ENCODE peak calls at places on chromosomes 4 and X, in four cellular contexts. O is OCI-LY7, I is A673, H is cardiac muscle cell. B is an unnamed sample.

GRCh38 chr4:38576767-38577166 is 87.2 kb upstream of the KLF3 start:
- DNase-seq in H (no peak), I (no peak), O (no peak), B (no peak)

GRCh38 chrX:11540532-11541377 is 125.0 kb downstream of the ARHGAP6 start:
- DNase-seq in H (peak), O (no peak), I (no peak), B (peak)

GRCh38 chrX:151899622-151900021 is 13.1 kb upstream of the MAGEA4 start:
- DNase-seq in H (peak), I (no peak), O (no peak), B (no peak)

GRCh38 chr4:155079866-155080265 is 128.6 kb upstream of the NPY2R start:
- DNase-seq in I (no peak), O (no peak), H (peak), B (no peak)

GRCh38 chr4:142016031-142016430 is 379.6 kb downstream of the IL15 start:
- DNase-seq in I (no peak), H (no peak), O (no peak), B (no peak)

GRCh38 chr4:4462970-4463369 is 76.1 kb downstream of the NSG1 start:
- DNase-seq in I (no peak), O (no peak), H (no peak), B (no peak)

GRCh38 chr4:96164814-96165351 is 325.0 kb downstream of the PDHA2 start:
- DNase-seq in H (peak), I (no peak), O (no peak), B (no peak)

GRCh38 chr4:22532117-22532516 is 16.3 kb upstream of the ADGRA3 start:
- DNase-seq in O (no peak), H (no peak), I (no peak), B (no peak)

GRCh38 chr4:11367371-11367770 is 61.3 kb downstream of the HS3ST1 start:
- DNase-seq in I (no peak), H (peak), O (no peak), B (no peak)

GRCh38 chrX:102712967-102713677 is 874 bp downstream of the GPRASP2 start:
- DNase-seq in H (peak), O (no peak), I (peak), B (no peak)

GRCh38 chrX:136768469-136769084 is 12.2 kb downstream of the ARHGEF6 start:
- DNase-seq in I (peak), H (peak), O (peak), B (peak)

GRCh38 chrX:48938721-48939416 is 18.5 kb downstream of the OTUD5 start:
- DNase-seq in H (no peak), I (no peak), O (peak), B (no peak)

GRCh38 chr4:144787365-144788263 is 141.7 kb downstream of the HHIP start:
- DNase-seq in I (peak), O (peak), H (peak), B (peak)
- TF ChIP-seq CTCF in I (peak), O (peak), H (peak), B (peak)

DNA sequence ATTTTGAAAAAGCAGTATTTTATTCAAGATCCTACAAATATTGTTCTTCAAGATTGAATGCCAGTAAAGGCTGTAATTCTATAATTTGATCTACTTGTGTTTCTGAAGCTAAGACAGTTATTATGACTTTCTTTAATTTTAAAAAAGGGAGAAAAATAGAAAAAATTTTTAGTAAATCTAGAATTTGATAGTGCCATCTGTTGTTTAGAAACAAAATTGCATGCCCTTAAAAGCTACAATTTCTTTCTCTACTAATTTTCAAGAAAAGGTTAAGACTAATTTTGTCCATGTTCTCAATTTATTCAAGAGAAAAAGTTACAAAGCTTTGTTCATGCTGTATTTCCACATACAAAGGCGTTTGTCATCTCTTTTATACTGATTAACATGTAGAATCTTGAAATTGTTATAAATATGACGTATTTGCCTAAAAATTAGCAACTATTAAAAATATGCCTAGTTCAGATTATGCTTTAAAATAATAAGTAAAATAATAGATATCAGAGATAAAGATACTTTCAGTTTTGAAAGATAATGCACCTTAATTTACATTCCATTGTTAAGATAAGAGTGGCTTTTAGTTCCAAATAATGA is 25.6 kb upstream of the MMRN1 start:
- DNase-seq in I (no peak), O (no peak), H (peak), B (no peak)
- TF ChIP-seq CTCF in I (peak), O (peak), H (peak), B (no peak)

GRCh38 chr4:14592950-14593349 is 409.3 kb upstream of the CPEB2 start:
- DNase-seq in I (no peak), H (no peak), O (no peak), B (no peak)

GRCh38 chr4:14596437-14596836 is 405.8 kb upstream of the CPEB2 start:
- DNase-seq in H (no peak), I (no peak), O (no peak), B (no peak)

DNA sequence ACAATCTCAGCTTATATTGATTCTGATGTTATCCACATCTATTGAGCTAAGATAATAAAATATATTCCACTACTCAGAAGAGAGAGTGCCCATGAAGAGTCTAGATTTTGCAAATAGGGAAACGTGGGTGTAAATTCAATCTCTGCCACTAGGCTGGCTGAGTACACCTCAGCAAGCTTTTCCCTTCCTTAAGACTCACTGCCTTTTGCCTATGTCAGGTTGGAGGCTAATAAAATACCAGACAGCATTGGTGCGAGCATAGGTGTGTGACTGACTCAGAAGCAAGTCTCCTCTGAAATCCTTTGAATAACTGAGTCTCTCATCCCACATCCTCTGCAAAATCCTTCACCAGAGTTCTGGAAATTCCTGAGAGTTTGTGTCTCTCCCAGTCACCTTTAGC is 405.4 kb upstream of the CPEB2 start:
- DNase-seq in O (no peak), H (no peak), I (no peak), B (no peak)
- TF ChIP-seq CTCF in O (no peak), H (no peak), I (peak), B (peak)

GRCh38 chr4:7037425-7037824 is 5.7 kb upstream of the TADA2B start:
- DNase-seq in I (no peak), H (no peak), O (no peak), B (no peak)
- TF ChIP-seq CTCF in I (peak), H (no peak), O (peak), B (no peak)

DNA sequence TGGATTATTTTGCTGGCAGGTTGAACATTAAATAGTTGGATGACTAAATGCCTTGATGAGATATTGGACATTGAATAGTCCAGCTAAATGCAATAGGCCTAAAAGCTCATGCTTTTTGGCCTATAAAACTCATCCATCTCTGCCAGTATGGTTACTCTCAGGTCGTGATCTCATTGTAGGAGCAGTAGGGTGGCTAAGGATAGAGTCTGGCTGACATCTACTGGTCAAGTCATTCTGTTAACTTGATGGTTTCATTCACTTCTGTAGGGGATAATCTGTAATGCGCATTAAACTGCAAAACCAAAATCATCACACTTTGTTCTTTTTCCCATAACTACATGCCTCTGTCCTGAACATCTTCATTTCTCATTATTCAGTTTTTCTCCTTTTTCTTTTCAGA is 227.0 kb downstream of the DKK2 start:
- DNase-seq in H (peak), I (peak), O (no peak), B (peak)
- TF ChIP-seq CTCF in H (peak), I (peak), O (peak), B (peak)

B was measured in NB4.